ENCODE peak calls at places on chromosomes 13 and 19, in eight cellular contexts. G, U, C, P, L, T, K and O are unnamed samples.

GRCh38 chr13:112137144-112137543 is 70.2 kb downstream of the SOX1 start:
- DNase-seq in G (no peak), U (no peak), C (peak; percentile 8), P (no peak), L (no peak), T (no peak), K (no peak), O (no peak)

GRCh38 chr19:23699521-23699860 is 12.5 kb upstream of the ZNF675 start:
- DNase-seq in G (no peak), U (no peak), C (no peak), P (no peak), L (no peak), T (no peak), K (no peak), O (no peak)

GRCh38 chr19:33292595-33293254 is 9.6 kb downstream of the CEBPA start:
- DNase-seq in G (peak; percentile 80), U (no peak), C (no peak), P (no peak), L (peak; percentile 77), T (no peak), K (no peak), O (no peak)

GRCh38 chr13:35672611-35673010 is 196.1 kb upstream of the MAB21L1 start:
- DNase-seq in G (peak; percentile 30), U (no peak), C (no peak), P (no peak), L (no peak), T (peak; percentile 15), K (no peak), O (no peak)

GRCh38 chr19:52691737-52692136 is 43.1 kb downstream of the ZNF611 start:
- DNase-seq in G (no peak), U (no peak), C (no peak), P (no peak), L (no peak), T (no peak), K (no peak), O (no peak)

GRCh38 chr19:20662421-20663105 is 1.2 kb upstream of the ZNF626 start:
- DNase-seq in G (no peak), U (no peak), C (no peak), P (no peak), L (no peak), T (no peak), K (no peak), O (no peak)

GRCh38 chr13:102295316-102296048 is 106.4 kb downstream of the FGF14 start:
- DNase-seq in G (peak; percentile 67), U (no peak), C (no peak), P (no peak), L (no peak), T (peak; percentile 26), K (no peak), O (no peak)

GRCh38 chr13:91347996-91348905 is 764 bp downstream of the MIR17HG start:
- DNase-seq in G (peak; percentile 79), U (peak; percentile 63), C (peak; percentile 53), P (peak; percentile 50), L (no peak), T (peak; percentile 33), K (no peak), O (no peak)

GRCh38 chr19:19738564-19738963 is 5.7 kb upstream of the ZNF14 start:
- DNase-seq in G (no peak), U (no peak), C (no peak), P (no peak), L (no peak), T (no peak), K (no peak), O (no peak)

GRCh38 chr13:41130356-41130755 is 2.2 kb downstream of the KBTBD6 start:
- DNase-seq in G (peak; percentile 58), U (no peak), C (no peak), P (no peak), L (no peak), T (peak; percentile 15), K (no peak), O (no peak)

GRCh38 chr19:4057913-4058695 is 8.6 kb downstream of the ZBTB7A start:
- DNase-seq in G (peak; percentile 97), U (no peak), C (peak; percentile 81), P (peak; percentile 87), L (peak; percentile 77), T (peak; percentile 85), K (no peak), O (no peak)

GRCh38 chr13:102774210-102774560 is 599 bp upstream of the TEX30 start:
- DNase-seq in G (no peak), U (no peak), C (no peak), P (peak; percentile 23), L (no peak), T (no peak), K (no peak), O (no peak)

GRCh38 chr19:38683393-38684077 is 36.1 kb downstream of the ACTN4 start:
- DNase-seq in G (peak; percentile 93), U (peak; percentile 40), C (peak; percentile 86), P (no peak), L (peak; percentile 100), T (peak; percentile 97), K (peak; percentile 100), O (peak; percentile 82)

GRCh38 chr19:3995619-3996018 is 10.4 kb upstream of the EEF2 start:
- DNase-seq in G (no peak), U (no peak), C (no peak), P (no peak), L (no peak), T (no peak), K (no peak), O (no peak)

GRCh38 chr19:34241513-34242337 is 12.6 kb upstream of the GARRE1 start:
- DNase-seq in G (no peak), U (peak; percentile 78), C (peak; percentile 64), P (no peak), L (peak; percentile 39), T (no peak), K (no peak), O (peak; percentile 55)

GRCh38 chr19:55086730-55087541 is 11.3 kb downstream of the EPS8L1 start:
- DNase-seq in G (peak; percentile 97), U (peak; percentile 99), C (peak; percentile 82), P (peak; percentile 96), L (peak; percentile 86), T (peak; percentile 89), K (no peak), O (peak; percentile 94)

DNA sequence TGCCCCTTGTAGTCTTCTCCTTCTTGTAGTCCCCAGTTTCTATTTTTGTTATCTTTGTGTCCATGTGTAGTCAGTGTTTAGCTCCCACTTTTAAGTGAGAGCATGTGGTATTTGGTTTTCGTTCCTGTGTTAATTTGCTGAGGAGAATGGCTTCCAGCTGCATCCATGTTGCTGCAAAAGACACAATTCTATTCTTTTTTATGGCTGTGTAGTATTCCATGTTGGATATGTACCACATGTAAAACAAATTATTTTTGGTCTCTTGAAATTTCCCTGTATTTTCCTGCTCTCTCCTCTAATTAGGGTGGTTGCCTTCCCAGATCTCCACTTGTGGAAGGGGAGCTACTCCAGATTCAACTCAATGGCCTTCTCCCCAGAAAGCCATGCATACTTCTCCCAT is 813.8 kb downstream of the UQCRFS1 start:
- DNase-seq in G (no peak), U (no peak), C (no peak), P (no peak), L (no peak), T (no peak), K (no peak), O (no peak)
- H3K27me3 ChIP-seq in G (peaks cover 30% of the 10 kb centered on the region), U (no peaks in the 10 kb centered on the region), C (no peaks in the 10 kb centered on the region), P (peaks cover 20% of the 10 kb centered on the region), L (no peaks in the 10 kb centered on the region), T (no peaks in the 10 kb centered on the region), K (no peaks in the 10 kb centered on the region), O (no peaks in the 10 kb centered on the region)

GRCh38 chr19:32268381-32268780 is 77.0 kb upstream of the ZNF507 start:
- DNase-seq in G (no peak), U (no peak), C (no peak), P (no peak), L (no peak), T (no peak), K (no peak), O (no peak)
- H3K27me3 ChIP-seq in G (peaks cover 9% of the 10 kb centered on the region), U (no peaks in the 10 kb centered on the region), C (no peaks in the 10 kb centered on the region), P (no peaks in the 10 kb centered on the region), L (no peaks in the 10 kb centered on the region), T (no peaks in the 10 kb centered on the region), K (peaks cover 7% of the 10 kb centered on the region), O (no peaks in the 10 kb centered on the region)

GRCh38 chr19:7801020-7801570 is 28.9 kb upstream of the EVI5L start:
- DNase-seq in G (no peak), U (no peak), C (no peak), P (no peak), L (no peak), T (no peak), K (no peak), O (no peak)
- H3K27me3 ChIP-seq in G (peaks cover 25% of the 10 kb centered on the region), U (peaks cover 6% of the 10 kb centered on the region), C (no peaks in the 10 kb centered on the region), P (peaks cover 25% of the 10 kb centered on the region), L (no peaks in the 10 kb centered on the region), T (no peaks in the 10 kb centered on the region), K (no peaks in the 10 kb centered on the region), O (no peaks in the 10 kb centered on the region)

GRCh38 chr13:28822161-28822560 is 2.0 kb downstream of the MTUS2 start:
- DNase-seq in G (no peak), U (no peak), C (no peak), P (no peak), L (no peak), T (no peak), K (no peak), O (no peak)
- H3K27me3 ChIP-seq in G (peaks cover 33% of the 10 kb centered on the region), U (peaks cover 65% of the 10 kb centered on the region), C (peaks cover 4% of the 10 kb centered on the region), P (peaks cover 43% of the 10 kb centered on the region), L (peaks cover 7% of the 10 kb centered on the region), T (peaks cover 5% of the 10 kb centered on the region), K (peaks cover 14% of the 10 kb centered on the region), O (peaks cover 7% of the 10 kb centered on the region)

DNA sequence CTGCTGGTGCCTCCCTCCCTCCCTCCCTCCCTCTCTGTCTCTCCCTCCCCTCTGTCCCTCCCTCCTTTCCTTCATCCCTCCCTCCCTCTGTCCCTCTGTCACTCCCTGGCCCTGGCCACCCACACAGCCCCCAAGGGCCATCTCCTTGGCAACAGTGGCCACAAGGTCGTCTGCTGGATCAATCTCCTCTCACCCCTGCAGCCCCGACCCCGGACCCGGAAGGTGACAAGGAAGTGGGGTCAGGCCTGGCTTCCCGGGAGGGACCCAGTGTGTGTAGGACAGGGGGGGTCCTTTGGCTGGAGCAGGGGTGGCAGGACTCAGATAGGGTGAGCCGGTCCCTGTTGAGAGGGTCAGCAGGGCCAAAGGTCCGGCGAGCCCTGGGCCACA is 21.9 kb upstream of the TCF3 start:
- DNase-seq in G (no peak), U (no peak), C (no peak), P (no peak), L (no peak), T (no peak), K (no peak), O (no peak)
- H3K27me3 ChIP-seq in G (peaks cover 23% of the 10 kb centered on the region), U (peaks cover 100% of the 10 kb centered on the region), C (peaks cover 8% of the 10 kb centered on the region), P (peaks cover 89% of the 10 kb centered on the region), L (peaks cover 10% of the 10 kb centered on the region), T (peaks cover 4% of the 10 kb centered on the region), K (no peaks in the 10 kb centered on the region), O (peaks cover 19% of the 10 kb centered on the region)

DNA sequence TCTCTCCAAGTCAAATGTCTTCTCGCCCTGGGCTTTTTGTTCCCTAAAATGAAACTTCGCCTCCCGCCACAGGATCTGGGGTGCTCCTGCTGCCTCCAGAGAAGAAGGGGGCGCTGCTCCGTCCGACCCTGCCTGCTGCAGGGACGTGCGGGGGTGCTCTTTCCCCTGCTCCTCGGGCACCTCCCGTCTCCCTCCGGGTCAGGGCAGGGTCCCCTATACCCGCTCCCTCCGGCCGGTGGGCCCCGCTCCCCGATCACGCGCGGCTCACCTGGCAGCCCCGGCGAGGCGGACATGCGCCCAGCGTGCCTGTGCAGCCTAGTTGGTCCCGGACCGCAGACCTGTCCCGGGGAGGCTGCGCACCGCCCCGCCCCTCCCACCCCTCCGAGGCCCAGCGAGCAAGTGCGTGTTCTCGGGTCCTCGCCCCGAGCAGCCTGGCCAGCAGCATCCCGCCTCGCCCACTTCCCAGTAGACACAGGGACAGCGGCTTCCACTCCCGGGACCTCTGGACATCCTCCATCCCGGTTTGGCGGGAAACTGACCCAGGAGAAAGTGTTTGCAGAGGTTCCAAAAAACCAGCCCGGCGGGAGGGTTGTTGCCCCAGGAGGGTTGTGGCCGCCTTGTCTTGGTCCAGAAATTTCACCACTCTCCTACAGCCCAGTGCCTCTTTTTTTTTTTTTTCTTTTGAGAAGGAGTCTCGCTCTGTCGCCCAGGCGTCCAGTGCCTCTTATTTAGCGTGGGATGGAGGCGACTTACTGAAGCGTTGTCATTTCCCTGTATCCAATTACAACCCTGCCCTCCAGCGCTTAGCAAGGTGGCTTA is at the start of gene OXGR1:
- DNase-seq in G (peak; percentile 14), U (peak; percentile 36), C (no peak), P (no peak), L (no peak), T (no peak), K (no peak), O (no peak)
- H3K27me3 ChIP-seq in G (peaks cover 53% of the 10 kb centered on the region), U (peaks cover 64% of the 10 kb centered on the region), C (no peaks in the 10 kb centered on the region), P (peaks cover 40% of the 10 kb centered on the region), L (peaks cover 8% of the 10 kb centered on the region), T (peaks cover 18% of the 10 kb centered on the region), K (peaks cover 3% of the 10 kb centered on the region), O (peaks cover 30% of the 10 kb centered on the region)